ENCODE peak calls at places on chromosomes 7 and 10, in five cellular contexts. D is hepatocyte; E is posterior vena cava; J is stimulated activated CD4-positive, alpha-beta T cell treated with anti-CD3 and anti-CD28 coated beads, TNF-alpha, amount 100 ng/mL, for 1 hour; N is astrocyte of the spinal cord. T is an unnamed sample.
A peak's percentile ranks its signal among the peaks of the same experiment; 100 is the strongest.

GRCh38 chr10:7634142-7634894 is 32.4 kb downstream of the ITIH5 start:
- DNase-seq in N (no peak), J (no peak), E (no peak), D (no peak), T (no peak)

GRCh38 chr10:71604324-71605018 is 115.1 kb downstream of the C10orf105 start:
- DNase-seq in N (peak; percentile 24), E (no peak), D (no peak), J (no peak), T (peak; percentile 3)

GRCh38 chr7:84372155-84372621 is 177.6 kb upstream of the SEMA3A start:
- DNase-seq in N (peak; percentile 95), J (no peak), E (no peak), D (no peak), T (no peak)

GRCh38 chr7:68547181-68547580 is 1051.1 kb upstream of the AUTS2 start:
- DNase-seq in D (no peak), E (no peak), N (peak; percentile 43), J (no peak), T (no peak)

GRCh38 chr10:82084496-82084895 is 209.5 kb downstream of the NRG3 start:
- DNase-seq in J (no peak), D (no peak), N (no peak), E (no peak), T (no peak)

GRCh38 chr10:122019414-122019975 is 30.5 kb downstream of the TACC2 start:
- DNase-seq in J (no peak), E (no peak), D (peak; percentile 80), N (no peak), T (no peak)

GRCh38 chr7:129862672-129863071 is 90.1 kb downstream of the UBE2H start:
- DNase-seq in E (no peak), N (no peak), D (no peak), J (no peak), T (no peak)

GRCh38 chr7:100908512-100908911 is 12.8 kb upstream of the ACHE start:
- DNase-seq in D (no peak), E (peak; percentile 4), N (no peak), J (no peak), T (no peak)

GRCh38 chr10:24811906-24812305 is 88.2 kb upstream of the ARHGAP21 start:
- DNase-seq in J (no peak), D (no peak), E (no peak), N (no peak), T (peak; percentile 65)

GRCh38 chr7:81846398-81846797 is 76.6 kb upstream of the HGF start:
- DNase-seq in J (no peak), E (no peak), N (peak; percentile 31), D (peak; percentile 23), T (peak; percentile 65)

GRCh38 chr7:15778191-15778590 is 91.7 kb upstream of the MEOX2 start:
- DNase-seq in D (no peak), J (no peak), N (no peak), E (no peak), T (peak; percentile 39)

GRCh38 chr7:137981175-137981574 is 20.7 kb downstream of the CREB3L2 start:
- DNase-seq in D (no peak), N (no peak), E (no peak), J (no peak), T (no peak)

GRCh38 chr10:114252097-114252496 is 13.0 kb downstream of the VWA2 start:
- DNase-seq in E (no peak), N (no peak), J (no peak), D (no peak), T (no peak)

GRCh38 chr10:72263613-72264241 is 10.0 kb upstream of the DDIT4 start:
- DNase-seq in D (peak; percentile 81), J (no peak), N (no peak), E (no peak), T (peak; percentile 66)

GRCh38 chr7:149823191-149823630 is 15.0 kb upstream of the ZNF862 start:
- DNase-seq in N (no peak), J (no peak), D (no peak), E (peak; percentile 68), T (no peak)

GRCh38 chr7:155597753-155598140 is 46.7 kb upstream of the RBM33 start:
- DNase-seq in D (no peak), N (no peak), E (no peak), J (no peak), T (no peak)

GRCh38 chr10:123399276-123399839 is 245.2 kb downstream of the BUB3 start:
- DNase-seq in J (no peak), N (no peak), E (peak; percentile 42), D (no peak), T (no peak)

GRCh38 chr7:23022258-23022745 is 8.4 kb upstream of the HYCC1 start:
- DNase-seq in J (no peak), N (peak; percentile 91), E (no peak), D (peak; percentile 36), T (no peak)

GRCh38 chr10:52752801-52753437 is 19.7 kb downstream of the MBL2 start:
- DNase-seq in J (no peak), E (no peak), N (no peak), D (no peak), T (no peak)

GRCh38 chr7:2637505-2638223 is 5.9 kb downstream of the TTYH3 start:
- DNase-seq in J (no peak), E (peak; percentile 92), D (no peak), N (no peak), T (no peak)

GRCh38 chr10:50932113-50932512 is 46.7 kb upstream of the A1CF start:
- DNase-seq in N (no peak), E (no peak), J (no peak), D (no peak), T (no peak)